ENCODE peak calls at places on chromosomes 3 and 15, in nine cellular contexts. E is Peyer's patch, L is foreskin fibroblast, Q is breast epithelium, I is NCI-H774, K is nucleus accumbens, U is GM19239, C is NCI-H2081, S is GM03348. T is an unnamed sample.

GRCh38 chr3:160665231-160665630 is 11.7 kb upstream of the ARL14 start:
- DNase-seq in Q (no peak), U (no peak), S (no peak), C (no peak), E (no peak), K (no peak), L (no peak), I (no peak), T (no peak)

GRCh38 chr15:90286678-90287077 is 21.2 kb downstream of the NGRN start:
- DNase-seq in S (peak; percentile 31), K (no peak), L (peak; percentile 28), I (no peak), C (no peak), U (peak; percentile 20), E (peak; percentile 32), Q (no peak), T (no peak)

GRCh38 chr3:148697311-148698189 is at the start of gene AGTR1:
- DNase-seq in K (no peak), U (no peak), C (no peak), I (no peak), Q (peak; percentile 20), L (peak; percentile 34), E (no peak), S (peak; percentile 82), T (peak; percentile 78)

GRCh38 chr3:194139977-194140351 is 4.0 kb downstream of the HES1 start:
- DNase-seq in I (no peak), U (no peak), S (no peak), E (no peak), Q (no peak), K (no peak), C (no peak), L (no peak), T (no peak)

GRCh38 chr15:73330206-73331051 is 38.3 kb downstream of the HCN4 start:
- DNase-seq in E (no peak), U (no peak), I (no peak), S (no peak), K (no peak), L (no peak), C (no peak), Q (no peak), T (no peak)

GRCh38 chr15:75891895-75892294 is 11.8 kb upstream of the FBXO22 start:
- DNase-seq in U (no peak), L (peak; percentile 77), E (no peak), Q (no peak), C (no peak), K (no peak), S (peak; percentile 69), I (no peak), T (no peak)

GRCh38 chr3:122635789-122636188 is 44.9 kb upstream of the PARP14 start:
- DNase-seq in K (no peak), Q (no peak), U (no peak), E (no peak), I (no peak), C (no peak), S (peak; percentile 58), L (peak; percentile 3), T (no peak)

GRCh38 chr3:160400048-160400630 is 689 bp downstream of the SMC4 start:
- DNase-seq in U (no peak), S (peak; percentile 39), I (peak; percentile 49), L (peak; percentile 43), K (no peak), Q (peak; percentile 18), C (peak; percentile 42), E (peak; percentile 28), T (peak; percentile 87)

GRCh38 chr15:90174140-90174891 is 26.8 kb upstream of the SEMA4B start:
- DNase-seq in E (no peak), S (no peak), K (peak; percentile 58), U (no peak), C (no peak), Q (peak; percentile 91), L (no peak), I (no peak), T (peak; percentile 72)

GRCh38 chr3:155426524-155427230 is 133.2 kb upstream of the STRIT1 start:
- DNase-seq in Q (no peak), K (no peak), I (no peak), S (no peak), E (no peak), C (no peak), U (no peak), L (no peak), T (no peak)

GRCh38 chr3:112623213-112623612 is 17.7 kb downstream of the CCDC80 start:
- DNase-seq in U (no peak), C (no peak), K (no peak), S (no peak), E (no peak), Q (no peak), L (no peak), I (no peak), T (no peak)

GRCh38 chr15:68154923-68155559 is 50.1 kb downstream of the CALML4 start:
- DNase-seq in U (no peak), E (no peak), Q (no peak), C (peak; percentile 56), I (peak; percentile 35), L (peak; percentile 33), S (peak; percentile 62), K (no peak), T (no peak)

GRCh38 chr3:129676985-129677384 is 70.5 kb upstream of the PLXND1 start:
- DNase-seq in C (no peak), L (no peak), S (no peak), E (no peak), K (no peak), Q (no peak), U (no peak), I (no peak), T (no peak)

GRCh38 chr3:64898941-64899340 is 211.1 kb upstream of the ADAMTS9 start:
- DNase-seq in Q (no peak), L (no peak), K (no peak), U (no peak), I (no peak), C (no peak), S (no peak), E (no peak), T (no peak)

GRCh38 chr15:39543651-39544050 is 37.2 kb upstream of the THBS1 start:
- DNase-seq in C (no peak), I (no peak), U (no peak), Q (no peak), L (no peak), E (no peak), S (no peak), K (no peak), T (no peak)

GRCh38 chr3:13852638-13853009 is 27.2 kb downstream of the WNT7A start:
- DNase-seq in I (no peak), L (no peak), Q (no peak), K (no peak), C (no peak), S (no peak), E (no peak), U (no peak), T (no peak)

GRCh38 chr15:66105286-66105984 is 148.1 kb downstream of the MEGF11 start:
- DNase-seq in Q (no peak), L (no peak), S (no peak), I (no peak), K (no peak), U (no peak), C (peak; percentile 35), E (no peak), T (no peak)

GRCh38 chr3:73839032-73839431 is 214.3 kb upstream of the PDZRN3 start:
- DNase-seq in C (no peak), E (no peak), L (no peak), K (no peak), S (no peak), U (no peak), I (no peak), Q (no peak), T (no peak)

GRCh38 chr3:133538154-133538553 is 35.3 kb upstream of the CDV3 start:
- DNase-seq in Q (no peak), E (no peak), U (no peak), I (no peak), S (no peak), C (no peak), L (no peak), K (no peak), T (no peak)

GRCh38 chr3:60055765-60056164 is 1005.9 kb upstream of the CFAP20DC start:
- DNase-seq in L (no peak), S (no peak), I (no peak), E (no peak), C (no peak), U (no peak), Q (no peak), K (no peak), T (no peak)

GRCh38 chr3:168024537-168024941 is 71.2 kb downstream of the GOLIM4 start:
- DNase-seq in I (peak; percentile 82), U (no peak), Q (no peak), K (no peak), S (peak; percentile 61), E (no peak), L (peak; percentile 95), C (peak; percentile 85), T (no peak)

GRCh38 chr3:31008986-31009385 is 114.5 kb upstream of the GADL1 start:
- DNase-seq in C (no peak), U (no peak), L (peak; percentile 21), E (no peak), Q (no peak), S (no peak), I (no peak), K (no peak), T (no peak)

GRCh38 chr3:114762144-114762543 is 384.9 kb downstream of the ZBTB20 start:
- DNase-seq in U (no peak), C (no peak), L (no peak), S (no peak), E (no peak), K (no peak), Q (no peak), I (no peak), T (no peak)

GRCh38 chr3:31077826-31078225 is 183.4 kb upstream of the GADL1 start:
- DNase-seq in K (no peak), I (no peak), L (peak; percentile 69), C (no peak), S (no peak), U (no peak), E (no peak), Q (no peak), T (no peak)

GRCh38 chr3:188006726-188007393 is 147.1 kb upstream of the LPP start:
- DNase-seq in Q (no peak), C (no peak), L (no peak), K (peak; percentile 13), U (no peak), E (peak; percentile 21), I (no peak), S (no peak), T (no peak)

GRCh38 chr3:124587053-124587408 is 143.2 kb upstream of the UMPS start:
- DNase-seq in Q (no peak), C (no peak), S (no peak), E (peak; percentile 7), K (no peak), I (no peak), U (no peak), L (no peak), T (peak; percentile 52)

GRCh38 chr15:99105516-99106341 is 849 bp downstream of the SYNM start:
- DNase-seq in L (peak; percentile 68), U (peak; percentile 67), C (peak; percentile 70), I (peak; percentile 48), K (no peak), Q (no peak), S (peak; percentile 48), E (no peak), T (no peak)

GRCh38 chr3:164096352-164096751 is 981.9 kb downstream of the SI start:
- DNase-seq in L (no peak), K (no peak), S (no peak), E (no peak), I (no peak), U (no peak), Q (no peak), C (no peak), T (no peak)

GRCh38 chr3:17235311-17235710 is 350.6 kb downstream of the PLCL2 start:
- DNase-seq in S (no peak), E (no peak), C (no peak), U (no peak), K (no peak), I (no peak), L (no peak), Q (no peak), T (no peak)